ENCODE peak calls at places on chromosome 6, in nine cellular contexts. I, P, H, Y, C, X, B, R and M are unnamed samples.

GRCh38 chr6:17666646-17667045 is 40.1 kb downstream of the NUP153 start:
- DNase-seq in I (no peak), P (no peak), H (no peak), Y (no peak), C (no peak), X (no peak), B (no peak), R (no peak), M (no peak)

GRCh38 chr6:26311012-26311384 is 54.0 kb upstream of the BTN3A2 start:
- DNase-seq in I (peak), P (peak), H (no peak), Y (peak), C (no peak), X (peak), B (no peak), R (no peak), M (no peak)

GRCh38 chr6:141264101-141264500 is 868.6 kb upstream of the GJE1 start:
- DNase-seq in I (no peak), P (no peak), H (no peak), Y (peak), C (no peak), X (peak), B (no peak), R (no peak), M (no peak)

GRCh38 chr6:137045221-137045789 is 540 bp upstream of the IL20RA start:
- DNase-seq in I (no peak), P (no peak), H (no peak), Y (no peak), C (no peak), X (no peak), B (no peak), R (no peak), M (no peak)

GRCh38 chr6:39731565-39731964 is 6.4 kb upstream of the KIF6 start:
- DNase-seq in I (no peak), P (peak), H (no peak), Y (no peak), C (no peak), X (no peak), B (no peak), R (no peak), M (no peak)

GRCh38 chr6:113630738-113631535 is 226.2 kb upstream of the MARCKS start:
- DNase-seq in I (no peak), P (no peak), H (peak), Y (peak), C (no peak), X (peak), B (peak), R (peak), M (no peak)

GRCh38 chr6:157269261-157269794 is 54.0 kb downstream of the TMEM242 start:
- DNase-seq in I (no peak), P (peak), H (no peak), Y (peak), C (no peak), X (peak), B (no peak), R (peak), M (peak)

GRCh38 chr6:123415844-123416468 is 220.8 kb downstream of the TRDN start:
- DNase-seq in I (peak), P (peak), H (no peak), Y (peak), C (peak), X (peak), B (no peak), R (peak), M (no peak)

GRCh38 chr6:130147151-130147550 is 75.6 kb downstream of the SAMD3 start:
- DNase-seq in I (no peak), P (no peak), H (no peak), Y (no peak), C (no peak), X (no peak), B (no peak), R (no peak), M (no peak)

GRCh38 chr6:101402618-101403002 is 9.1 kb downstream of the GRIK2 start:
- DNase-seq in I (no peak), P (no peak), H (no peak), Y (no peak), C (no peak), X (peak), B (no peak), R (no peak), M (no peak)

GRCh38 chr6:90199900-90200299 is 96.7 kb downstream of the BACH2 start:
- DNase-seq in I (no peak), P (no peak), H (no peak), Y (no peak), C (no peak), X (no peak), B (no peak), R (no peak), M (no peak)